ENCODE peak calls at places on chromosomes 16 and 17, in four cellular contexts. Y, W, R and E are unnamed samples.
A peak's percentile ranks its signal among the peaks of the same experiment; 100 is the strongest.

GRCh38 chr16:87463722-87464690 is 28.8 kb downstream of the ZCCHC14 start:
- DNase-seq in Y (no peak), W (no peak), R (no peak), E (no peak)

GRCh38 chr16:1105888-1106620 is 10.0 kb upstream of the C1QTNF8 start:
- DNase-seq in Y (peak; percentile 85), W (peak; percentile 68), R (no peak), E (peak; percentile 82)

GRCh38 chr17:74569392-74570003 is 2.2 kb upstream of the CD300H start:
- DNase-seq in Y (peak; percentile 94), W (peak; percentile 76), R (peak; percentile 97), E (no peak)

GRCh38 chr16:49014300-49015188 is 267.1 kb downstream of the CBLN1 start:
- DNase-seq in Y (no peak), W (no peak), R (no peak), E (no peak)

GRCh38 chr16:87800497-87800896 is 34.7 kb upstream of the KLHDC4 start:
- DNase-seq in Y (no peak), W (no peak), R (no peak), E (no peak)

GRCh38 chr16:86874141-86874540 is 295.8 kb downstream of the FOXL1 start:
- DNase-seq in Y (peak; percentile 28), W (no peak), R (peak; percentile 6), E (no peak)

GRCh38 chr17:5077781-5078105 is 524 bp upstream of the ZFP3 start:
- DNase-seq in Y (no peak), W (no peak), R (no peak), E (no peak)

GRCh38 chr17:73308017-73308823 is 3.6 kb downstream of the CDC42EP4 start:
- DNase-seq in Y (no peak), W (peak; percentile 82), R (peak; percentile 86), E (no peak)

GRCh38 chr16:52518884-52519283 is 28.1 kb downstream of the TOX3 start:
- DNase-seq in Y (no peak), W (no peak), R (no peak), E (no peak)

GRCh38 chr17:58529275-58529674 is 14.8 kb upstream of the MTMR4 start:
- DNase-seq in Y (no peak), W (no peak), R (no peak), E (no peak)

GRCh38 chr17:6894206-6894528 is 62.6 kb upstream of the TEKT1 start:
- DNase-seq in Y (peak; percentile 2), W (no peak), R (no peak), E (no peak)

GRCh38 chr16:1645914-1646525 is 32.1 kb upstream of the JPT2 start:
- DNase-seq in Y (no peak), W (no peak), R (no peak), E (no peak)

GRCh38 chr16:79897444-79898146 is 297.1 kb upstream of the MAF start:
- DNase-seq in Y (no peak), W (no peak), R (no peak), E (no peak)

GRCh38 chr17:31269597-31269996 is 27.4 kb downstream of the OMG start:
- DNase-seq in Y (no peak), W (no peak), R (peak; percentile 32), E (no peak)

GRCh38 chr17:39194089-39194984 is 3.1 kb downstream of the CACNB1 start:
- DNase-seq in Y (no peak), W (peak; percentile 76), R (no peak), E (no peak)